ENCODE peak calls at places on chromosomes 16 and 17, in seven cellular contexts. G is activated CD4-positive, alpha-beta T cell treated with anti-CD3 and anti-CD28 coated beads, Interleukin-2, amount 50 U/mL, for 1 hour; S is iris pigment epithelial cell; M is A549; B is NCI-H1694; P is RCC 7860; X is fibroblast of gingiva. U is an unnamed sample.

GRCh38 chr16:87375426-87376135 is 8.0 kb downstream of the FBXO31 start:
- DNase-seq in P (no peak), G (no peak), M (no peak), B (no peak), X (peak), S (peak), U (peak)

GRCh38 chr17:48003686-48004120 is 32.8 kb downstream of the CDK5RAP3 start:
- DNase-seq in S (no peak), M (no peak), P (no peak), G (no peak), B (peak), X (no peak), U (no peak)

GRCh38 chr16:10827691-10828341 is 9.2 kb upstream of the TVP23A start:
- DNase-seq in P (peak), M (no peak), S (peak), B (no peak), G (no peak), X (peak), U (no peak)

GRCh38 chr16:83887088-83887487 is 11.8 kb upstream of the MLYCD start:
- DNase-seq in G (no peak), X (no peak), P (no peak), M (peak), S (no peak), B (peak), U (no peak)

GRCh38 chr17:13931752-13932477 is 137.4 kb upstream of the COX10 start:
- DNase-seq in X (peak), M (no peak), B (no peak), P (no peak), S (no peak), G (no peak), U (no peak)

GRCh38 chr16:85430523-85431381 is 182.4 kb upstream of the GSE1 start:
- DNase-seq in S (no peak), B (no peak), G (no peak), X (no peak), P (no peak), M (no peak), U (no peak)

GRCh38 chr17:68288375-68288774 is 2.6 kb downstream of the SLC16A6 start:
- DNase-seq in P (peak), B (no peak), X (no peak), S (peak), G (no peak), M (no peak), U (no peak)

GRCh38 chr16:89094252-89094901 is 725 bp downstream of the ACSF3 start:
- DNase-seq in X (no peak), B (no peak), S (peak), G (peak), P (peak), M (peak), U (no peak)

GRCh38 chr17:10631048-10631700 is 25.9 kb downstream of the MYH3 start:
- DNase-seq in P (no peak), G (no peak), M (peak), X (peak), B (peak), S (peak), U (peak)